ENCODE peak calls at places on chromosome 3, in five cellular contexts. One of them, this sample, is unnamed.

GRCh38 chr3:31092748-31093607 is 198.5 kb upstream of the GADL1 start:
- DNase-seq in choroid plexus epithelial cell: peak; percentile 32
- DNase-seq in psoas muscle: peak; percentile 31
- DNase-seq in A549: no peak
- DNase-seq in kidney: no peak
- DNase-seq in this sample: peak; percentile 78

GRCh38 chr3:75171632-75172230 is 492.4 kb upstream of the FRG2C start:
- DNase-seq in choroid plexus epithelial cell: peak; percentile 49
- DNase-seq in psoas muscle: no peak
- DNase-seq in A549: no peak
- DNase-seq in kidney: no peak
- DNase-seq in this sample: peak; percentile 33

GRCh38 chr3:13348671-13349396 is 71.3 kb downstream of the NUP210 start:
- DNase-seq in choroid plexus epithelial cell: peak; percentile 48
- DNase-seq in psoas muscle: no peak
- DNase-seq in A549: no peak
- DNase-seq in kidney: no peak
- DNase-seq in this sample: no peak

GRCh38 chr3:161042023-161042501 is 63.1 kb downstream of the B3GALNT1 start:
- DNase-seq in choroid plexus epithelial cell: peak; percentile 40
- DNase-seq in psoas muscle: no peak
- DNase-seq in A549: no peak
- DNase-seq in kidney: no peak
- DNase-seq in this sample: peak; percentile 2

GRCh38 chr3:2765002-2765579 is 345.1 kb downstream of the IL5RA start:
- DNase-seq in choroid plexus epithelial cell: no peak
- DNase-seq in psoas muscle: no peak
- DNase-seq in A549: no peak
- DNase-seq in kidney: no peak
- DNase-seq in this sample: no peak

GRCh38 chr3:13927295-13927694 is 47.4 kb upstream of the WNT7A start:
- DNase-seq in choroid plexus epithelial cell: peak; percentile 1
- DNase-seq in psoas muscle: no peak
- DNase-seq in A549: no peak
- DNase-seq in kidney: no peak
- DNase-seq in this sample: no peak

GRCh38 chr3:66472313-66473134 is 28.3 kb downstream of the LRIG1 start:
- DNase-seq in choroid plexus epithelial cell: peak; percentile 60
- DNase-seq in psoas muscle: no peak
- DNase-seq in A549: peak; percentile 38
- DNase-seq in kidney: no peak
- DNase-seq in this sample: peak; percentile 92

GRCh38 chr3:44339181-44339741 is 695 bp downstream of the TCAIM start:
- DNase-seq in choroid plexus epithelial cell: no peak
- DNase-seq in psoas muscle: no peak
- DNase-seq in A549: no peak
- DNase-seq in kidney: no peak
- DNase-seq in this sample: no peak

GRCh38 chr3:183254816-183255730 is 2.0 kb downstream of the B3GNT5 start:
- DNase-seq in choroid plexus epithelial cell: peak; percentile 30
- DNase-seq in psoas muscle: no peak
- DNase-seq in A549: no peak
- DNase-seq in kidney: no peak
- DNase-seq in this sample: no peak

GRCh38 chr3:156673732-156674045 is 701 bp upstream of the TIPARP start:
- DNase-seq in choroid plexus epithelial cell: no peak
- DNase-seq in psoas muscle: no peak
- DNase-seq in A549: no peak
- DNase-seq in kidney: no peak
- DNase-seq in this sample: no peak

GRCh38 chr3:31999902-32000439 is 18.4 kb downstream of the ZNF860 start:
- DNase-seq in choroid plexus epithelial cell: no peak
- DNase-seq in psoas muscle: no peak
- DNase-seq in A549: no peak
- DNase-seq in kidney: no peak
- DNase-seq in this sample: no peak

GRCh38 chr3:173770796-173771573 is 373.4 kb downstream of the NLGN1 start:
- DNase-seq in choroid plexus epithelial cell: no peak
- DNase-seq in psoas muscle: no peak
- DNase-seq in A549: no peak
- DNase-seq in kidney: no peak
- DNase-seq in this sample: peak; percentile 40

GRCh38 chr3:10004960-10005564 is 18.4 kb upstream of the EMC3 start:
- DNase-seq in choroid plexus epithelial cell: peak; percentile 50
- DNase-seq in psoas muscle: no peak
- DNase-seq in A549: no peak
- DNase-seq in kidney: no peak
- DNase-seq in this sample: peak; percentile 63

GRCh38 chr3:158486200-158486599 is 84.8 kb upstream of the MLF1 start:
- DNase-seq in choroid plexus epithelial cell: peak; percentile 14
- DNase-seq in psoas muscle: no peak
- DNase-seq in A549: no peak
- DNase-seq in kidney: no peak
- DNase-seq in this sample: peak; percentile 12

GRCh38 chr3:182568756-182569155 is 224.5 kb upstream of the ATP11B start:
- DNase-seq in choroid plexus epithelial cell: no peak
- DNase-seq in psoas muscle: no peak
- DNase-seq in A549: no peak
- DNase-seq in kidney: no peak
- DNase-seq in this sample: no peak

GRCh38 chr3:123635717-123636116 is 50.9 kb upstream of the HACD2 start:
- DNase-seq in choroid plexus epithelial cell: no peak
- DNase-seq in psoas muscle: no peak
- DNase-seq in A549: no peak
- DNase-seq in kidney: no peak
- DNase-seq in this sample: no peak

GRCh38 chr3:56796202-56796601 is 5.5 kb downstream of the ARHGEF3 start:
- DNase-seq in choroid plexus epithelial cell: peak; percentile 82
- DNase-seq in psoas muscle: no peak
- DNase-seq in A549: no peak
- DNase-seq in kidney: no peak
- DNase-seq in this sample: peak; percentile 92

DNA sequence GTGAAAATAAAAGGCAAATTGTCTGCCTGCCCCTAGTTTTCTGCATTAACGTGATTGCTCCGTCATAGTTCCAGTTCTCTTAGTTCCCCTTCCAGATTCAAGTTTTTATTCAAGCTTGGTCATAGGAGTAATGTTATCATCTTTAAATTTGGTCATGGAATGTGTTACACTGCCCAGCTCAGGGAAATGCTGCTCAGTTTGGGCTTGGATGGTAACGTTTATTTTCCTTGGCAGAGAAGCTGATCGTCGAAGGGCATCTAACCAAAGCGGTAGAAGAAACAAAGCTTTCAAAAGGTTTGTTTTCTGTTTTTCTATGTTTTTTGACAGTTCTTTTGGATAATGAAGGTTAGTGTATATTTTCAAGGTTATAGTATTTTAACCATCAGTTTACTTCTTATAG is 118.4 kb upstream of the FLNB start:
- DNase-seq in choroid plexus epithelial cell: no peak
- DNase-seq in psoas muscle: no peak
- DNase-seq in A549: no peak
- DNase-seq in kidney: no peak
- DNase-seq in this sample: peak; percentile 35
- H3K4me3 ChIP-seq in choroid plexus epithelial cell: no peak overlapping the region
- H3K4me3 ChIP-seq in psoas muscle: peak overlapping the region; percentile 69
- H3K4me3 ChIP-seq in A549: no peak overlapping the region
- H3K4me3 ChIP-seq in kidney: no peak overlapping the region
- H3K4me3 ChIP-seq in this sample: no peak overlapping the region

GRCh38 chr3:150790621-150791020 is 27.7 kb upstream of the SIAH2 start:
- DNase-seq in choroid plexus epithelial cell: no peak
- DNase-seq in psoas muscle: no peak
- DNase-seq in A549: no peak
- DNase-seq in kidney: no peak
- DNase-seq in this sample: peak; percentile 23

GRCh38 chr3:150797155-150797554 is 34.2 kb upstream of the SIAH2 start:
- DNase-seq in choroid plexus epithelial cell: no peak
- DNase-seq in psoas muscle: no peak
- DNase-seq in A549: no peak
- DNase-seq in kidney: no peak
- DNase-seq in this sample: peak; percentile 13

GRCh38 chr3:150798122-150798618 is 35.2 kb upstream of the SIAH2 start:
- DNase-seq in choroid plexus epithelial cell: peak; percentile 28
- DNase-seq in psoas muscle: no peak
- DNase-seq in A549: no peak
- DNase-seq in kidney: no peak
- DNase-seq in this sample: no peak

GRCh38 chr3:150787741-150788370 is 24.9 kb upstream of the SIAH2 start:
- DNase-seq in choroid plexus epithelial cell: peak; percentile 81
- DNase-seq in psoas muscle: peak; percentile 84
- DNase-seq in A549: peak; percentile 53
- DNase-seq in kidney: peak; percentile 92
- DNase-seq in this sample: peak; percentile 73

DNA sequence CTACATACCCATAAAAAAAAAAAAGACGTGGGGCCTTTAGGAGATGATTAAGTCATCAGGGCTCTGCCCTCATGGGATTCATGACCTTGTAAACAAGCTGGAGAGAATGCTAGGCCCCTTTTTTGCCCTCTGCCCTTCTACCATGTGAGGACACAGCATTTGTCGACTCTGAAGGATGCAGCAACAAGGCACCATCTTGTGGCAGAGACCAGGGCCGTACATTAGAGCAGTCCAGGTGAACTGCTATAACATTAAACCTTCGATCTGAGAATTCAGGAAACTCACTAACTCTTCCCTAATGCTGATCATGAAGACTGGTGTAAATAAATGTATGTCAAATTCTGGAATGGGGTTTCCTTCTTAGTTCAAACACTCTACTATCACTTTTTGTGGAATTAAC is 30.7 kb upstream of the SIAH2 start:
- DNase-seq in choroid plexus epithelial cell: no peak
- DNase-seq in psoas muscle: no peak
- DNase-seq in A549: no peak
- DNase-seq in kidney: no peak
- DNase-seq in this sample: no peak
- TF ChIP-seq CTCF in choroid plexus epithelial cell: no peak
- TF ChIP-seq CTCF in psoas muscle: no peak
- TF ChIP-seq CTCF in A549: no peak
- TF ChIP-seq CTCF in kidney: no peak
- TF ChIP-seq CTCF in this sample: no peak

DNA sequence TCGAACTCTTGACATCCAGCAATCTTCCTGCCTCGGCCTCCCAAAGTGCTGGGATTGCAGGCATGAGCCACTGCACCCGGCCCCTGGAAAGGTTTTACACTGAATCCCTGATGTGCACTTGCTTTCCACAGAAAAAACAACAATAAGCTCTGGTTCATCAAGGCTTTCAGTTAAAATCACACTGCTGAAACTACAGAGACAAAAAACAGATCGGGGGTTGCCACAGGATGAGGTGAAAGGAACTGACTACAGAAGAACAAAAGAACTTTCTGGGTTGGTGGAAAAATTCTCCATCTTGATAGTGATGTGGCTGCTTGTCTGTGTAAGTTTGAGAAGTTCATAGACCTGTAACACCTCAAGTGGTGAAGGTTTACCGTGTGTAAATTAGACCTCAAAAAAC is 2.9 kb downstream of the RAB43 start:
- DNase-seq in choroid plexus epithelial cell: no peak
- DNase-seq in psoas muscle: no peak
- DNase-seq in A549: no peak
- DNase-seq in kidney: no peak
- DNase-seq in this sample: no peak
- H3K4me3 ChIP-seq in choroid plexus epithelial cell: peak overlapping the region; percentile 87
- H3K4me3 ChIP-seq in psoas muscle: no peak overlapping the region
- H3K4me3 ChIP-seq in A549: no peak overlapping the region
- H3K4me3 ChIP-seq in kidney: no peak overlapping the region
- H3K4me3 ChIP-seq in this sample: no peak overlapping the region

DNA sequence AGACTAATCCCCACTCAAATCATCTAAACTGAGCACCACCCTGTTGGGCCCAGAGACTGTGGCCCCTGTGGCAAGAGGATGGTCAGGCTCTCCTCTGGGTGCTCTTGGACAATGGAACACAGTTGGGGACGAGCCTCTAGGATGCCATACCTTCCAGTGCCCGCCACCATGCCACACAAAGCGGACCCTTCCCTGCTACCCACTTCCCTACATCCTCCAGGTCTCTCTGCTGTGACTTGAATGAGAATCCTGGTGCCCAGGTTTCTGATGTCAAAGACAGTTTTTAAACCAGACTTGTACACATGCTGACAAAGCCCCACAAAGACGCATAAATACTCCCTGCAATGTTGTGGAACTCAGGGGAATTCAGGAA is 4.7 kb downstream of the CCDC51 start:
- DNase-seq in choroid plexus epithelial cell: no peak
- DNase-seq in psoas muscle: no peak
- DNase-seq in A549: no peak
- DNase-seq in kidney: no peak
- DNase-seq in this sample: no peak
- TF ChIP-seq CTCF in choroid plexus epithelial cell: no peak
- TF ChIP-seq CTCF in psoas muscle: no peak
- TF ChIP-seq CTCF in A549: no peak
- TF ChIP-seq CTCF in kidney: no peak
- TF ChIP-seq CTCF in this sample: no peak

GRCh38 chr3:188156051-188156450 is 2.1 kb downstream of the LPP start:
- DNase-seq in choroid plexus epithelial cell: no peak
- DNase-seq in psoas muscle: no peak
- DNase-seq in A549: no peak
- DNase-seq in kidney: no peak
- DNase-seq in this sample: no peak
- H3K4me3 ChIP-seq in choroid plexus epithelial cell: no peak overlapping the region
- H3K4me3 ChIP-seq in psoas muscle: peak overlapping the region; percentile 10
- H3K4me3 ChIP-seq in A549: no peak overlapping the region
- H3K4me3 ChIP-seq in kidney: no peak overlapping the region
- H3K4me3 ChIP-seq in this sample: no peak overlapping the region

GRCh38 chr3:171134170-171134569 is 107.7 kb upstream of the SLC2A2 start:
- DNase-seq in choroid plexus epithelial cell: no peak
- DNase-seq in psoas muscle: no peak
- DNase-seq in A549: no peak
- DNase-seq in kidney: no peak
- DNase-seq in this sample: peak; percentile 7

GRCh38 chr3:171135536-171135935 is 109.0 kb upstream of the SLC2A2 start:
- DNase-seq in choroid plexus epithelial cell: peak; percentile 34
- DNase-seq in psoas muscle: no peak
- DNase-seq in A549: no peak
- DNase-seq in kidney: no peak
- DNase-seq in this sample: peak; percentile 4

GRCh38 chr3:171129827-171130226 is 103.3 kb upstream of the SLC2A2 start:
- DNase-seq in choroid plexus epithelial cell: peak; percentile 46
- DNase-seq in psoas muscle: no peak
- DNase-seq in A549: no peak
- DNase-seq in kidney: no peak
- DNase-seq in this sample: peak; percentile 26

GRCh38 chr3:171138027-171138426 is 111.5 kb upstream of the SLC2A2 start:
- DNase-seq in choroid plexus epithelial cell: no peak
- DNase-seq in psoas muscle: no peak
- DNase-seq in A549: no peak
- DNase-seq in kidney: no peak
- DNase-seq in this sample: no peak

DNA sequence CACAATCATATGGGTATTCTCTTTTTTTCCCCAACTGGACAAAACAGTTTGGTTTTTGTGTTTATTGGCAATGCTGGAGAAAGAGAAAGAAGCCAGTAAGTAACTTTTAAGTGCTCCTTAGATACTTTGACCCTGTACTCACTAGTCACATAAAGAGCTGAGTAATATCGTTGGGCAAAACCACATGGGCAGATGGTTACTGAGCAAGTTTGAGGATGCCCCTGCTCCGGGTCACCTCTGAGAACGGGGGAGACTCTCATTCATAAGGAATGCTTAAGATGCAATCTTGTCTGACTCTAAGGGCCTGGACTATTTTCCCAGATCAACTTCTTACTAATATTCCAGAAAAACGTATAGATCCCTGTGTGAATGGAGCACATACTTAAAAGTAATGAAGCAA is 106.4 kb upstream of the SLC2A2 start:
- DNase-seq in choroid plexus epithelial cell: peak; percentile 65
- DNase-seq in psoas muscle: no peak
- DNase-seq in A549: no peak
- DNase-seq in kidney: no peak
- DNase-seq in this sample: peak; percentile 78
- TF ChIP-seq CTCF in choroid plexus epithelial cell: no peak
- TF ChIP-seq CTCF in psoas muscle: no peak
- TF ChIP-seq CTCF in A549: no peak
- TF ChIP-seq CTCF in kidney: no peak
- TF ChIP-seq CTCF in this sample: no peak